ENCODE peak calls at places on chromosomes 12 and 14, in nine cellular contexts. One of them, this sample, is unnamed.

GRCh38 chr14:85463512-85463911 is 66.4 kb upstream of the FLRT2 start:
- DNase-seq in Karpas-422: no peak
- DNase-seq in GM19239: no peak
- DNase-seq in stimulated activated naive CD4-positive, alpha-beta T cell: no peak
- DNase-seq in NCI-H1092: peak
- DNase-seq in activated naive CD8-positive, alpha-beta T cell treated with anti-CD3 and anti-CD28 coated beads for 36 hours: no peak
- DNase-seq in thyroid gland: peak
- DNase-seq in heart left ventricle: no peak
- DNase-seq in COR-L47: no peak
- DNase-seq in this sample: no peak

GRCh38 chr14:61478971-61479473 is 157.6 kb downstream of the PRKCH start:
- DNase-seq in NCI-H1092: no peak
- DNase-seq in activated naive CD8-positive, alpha-beta T cell treated with anti-CD3 and anti-CD28 coated beads for 36 hours: peak
- DNase-seq in heart left ventricle: no peak
- DNase-seq in stimulated activated naive CD4-positive, alpha-beta T cell: no peak
- DNase-seq in GM19239: no peak
- DNase-seq in Karpas-422: peak
- DNase-seq in COR-L47: no peak
- DNase-seq in thyroid gland: peak
- DNase-seq in this sample: no peak

GRCh38 chr14:106442857-106443256 is 916.5 kb downstream of the TMEM121 start:
- DNase-seq in thyroid gland: no peak
- DNase-seq in Karpas-422: peak
- DNase-seq in heart left ventricle: no peak
- DNase-seq in GM19239: no peak
- DNase-seq in COR-L47: no peak
- DNase-seq in stimulated activated naive CD4-positive, alpha-beta T cell: no peak
- DNase-seq in activated naive CD8-positive, alpha-beta T cell treated with anti-CD3 and anti-CD28 coated beads for 36 hours: peak
- DNase-seq in NCI-H1092: no peak
- DNase-seq in this sample: no peak

GRCh38 chr14:38207830-38208815 is at the start of gene SSTR1:
- DNase-seq in heart left ventricle: no peak
- DNase-seq in stimulated activated naive CD4-positive, alpha-beta T cell: no peak
- DNase-seq in NCI-H1092: no peak
- DNase-seq in Karpas-422: no peak
- DNase-seq in COR-L47: no peak
- DNase-seq in GM19239: no peak
- DNase-seq in thyroid gland: no peak
- DNase-seq in activated naive CD8-positive, alpha-beta T cell treated with anti-CD3 and anti-CD28 coated beads for 36 hours: peak
- DNase-seq in this sample: no peak

GRCh38 chr12:52442600-52443061 is 8.5 kb upstream of the KRT75 start:
- DNase-seq in Karpas-422: no peak
- DNase-seq in NCI-H1092: no peak
- DNase-seq in thyroid gland: peak
- DNase-seq in stimulated activated naive CD4-positive, alpha-beta T cell: no peak
- DNase-seq in activated naive CD8-positive, alpha-beta T cell treated with anti-CD3 and anti-CD28 coated beads for 36 hours: no peak
- DNase-seq in GM19239: no peak
- DNase-seq in heart left ventricle: no peak
- DNase-seq in COR-L47: no peak
- DNase-seq in this sample: peak

GRCh38 chr14:23562822-23563472 is 4.6 kb downstream of the AP1G2 start:
- DNase-seq in GM19239: no peak
- DNase-seq in COR-L47: peak
- DNase-seq in thyroid gland: peak
- DNase-seq in heart left ventricle: no peak
- DNase-seq in stimulated activated naive CD4-positive, alpha-beta T cell: peak
- DNase-seq in Karpas-422: peak
- DNase-seq in activated naive CD8-positive, alpha-beta T cell treated with anti-CD3 and anti-CD28 coated beads for 36 hours: peak
- DNase-seq in NCI-H1092: peak
- DNase-seq in this sample: peak

GRCh38 chr12:64806173-64806572 is 18.3 kb upstream of the TBC1D30 start:
- DNase-seq in heart left ventricle: no peak
- DNase-seq in COR-L47: no peak
- DNase-seq in Karpas-422: no peak
- DNase-seq in stimulated activated naive CD4-positive, alpha-beta T cell: no peak
- DNase-seq in NCI-H1092: no peak
- DNase-seq in activated naive CD8-positive, alpha-beta T cell treated with anti-CD3 and anti-CD28 coated beads for 36 hours: no peak
- DNase-seq in GM19239: no peak
- DNase-seq in thyroid gland: no peak
- DNase-seq in this sample: no peak

GRCh38 chr14:95294834-95295599 is 24.7 kb downstream of the CLMN start:
- DNase-seq in activated naive CD8-positive, alpha-beta T cell treated with anti-CD3 and anti-CD28 coated beads for 36 hours: no peak
- DNase-seq in thyroid gland: peak
- DNase-seq in heart left ventricle: no peak
- DNase-seq in GM19239: no peak
- DNase-seq in COR-L47: no peak
- DNase-seq in Karpas-422: peak
- DNase-seq in NCI-H1092: no peak
- DNase-seq in stimulated activated naive CD4-positive, alpha-beta T cell: no peak
- DNase-seq in this sample: no peak

GRCh38 chr12:70317781-70318180 is 48.3 kb upstream of the KCNMB4 start:
- DNase-seq in GM19239: no peak
- DNase-seq in activated naive CD8-positive, alpha-beta T cell treated with anti-CD3 and anti-CD28 coated beads for 36 hours: no peak
- DNase-seq in stimulated activated naive CD4-positive, alpha-beta T cell: no peak
- DNase-seq in heart left ventricle: no peak
- DNase-seq in Karpas-422: no peak
- DNase-seq in COR-L47: no peak
- DNase-seq in thyroid gland: no peak
- DNase-seq in NCI-H1092: no peak
- DNase-seq in this sample: no peak

GRCh38 chr14:34926552-34926951 is 51.4 kb upstream of the BAZ1A start:
- DNase-seq in COR-L47: no peak
- DNase-seq in GM19239: no peak
- DNase-seq in activated naive CD8-positive, alpha-beta T cell treated with anti-CD3 and anti-CD28 coated beads for 36 hours: no peak
- DNase-seq in heart left ventricle: no peak
- DNase-seq in NCI-H1092: no peak
- DNase-seq in stimulated activated naive CD4-positive, alpha-beta T cell: no peak
- DNase-seq in thyroid gland: no peak
- DNase-seq in Karpas-422: no peak
- DNase-seq in this sample: no peak